ENCODE peak calls at places on chromosome 22, in nine cellular contexts. Y is mesenteric fat pad, G is renal cortical epithelial cell, I is body of pancreas, F is DMS153, T is caudate nucleus, P is prostate gland, M is B cell, V is A172. E is an unnamed sample.

GRCh38 chr22:38733329-38734202 is 22.2 kb downstream of the SUN2 start:
- DNase-seq in I (peak), T (peak), V (no peak), M (peak), G (no peak), Y (no peak), P (peak), F (peak), E (peak)

GRCh38 chr22:47556473-47556872 is 794.0 kb downstream of the TBC1D22A start:
- DNase-seq in G (no peak), V (no peak), P (no peak), T (no peak), Y (no peak), F (no peak), I (no peak), M (no peak), E (no peak)

GRCh38 chr22:36430863-36431262 is 43.1 kb upstream of the MYH9 start:
- DNase-seq in V (peak), M (no peak), Y (no peak), T (no peak), I (no peak), F (no peak), P (no peak), G (no peak), E (no peak)

GRCh38 chr22:49303781-49304461 is 523.8 kb downstream of the BRD1 start:
- DNase-seq in P (no peak), Y (peak), F (no peak), G (no peak), I (peak), V (no peak), M (no peak), T (no peak), E (no peak)

GRCh38 chr22:27210111-27210739 is 552.8 kb downstream of the MIAT start:
- DNase-seq in F (no peak), T (no peak), V (no peak), I (no peak), M (no peak), Y (no peak), G (no peak), P (no peak), E (no peak)

GRCh38 chr22:37176464-37177061 is 11.5 kb downstream of the C1QTNF6 start:
- DNase-seq in F (no peak), M (peak), T (no peak), I (no peak), V (no peak), Y (no peak), P (peak), G (no peak), E (peak)

GRCh38 chr22:35517207-35517606 is 23.4 kb upstream of the RASD2 start:
- DNase-seq in I (no peak), F (no peak), P (no peak), G (no peak), Y (no peak), T (no peak), V (no peak), M (no peak), E (no peak)

GRCh38 chr22:25187469-25187868 is 12.2 kb upstream of the CRYBB3 start:
- DNase-seq in F (no peak), P (no peak), T (no peak), Y (no peak), M (no peak), V (no peak), G (no peak), I (no peak), E (no peak)

GRCh38 chr22:25282346-25282670 is 62.9 kb downstream of the CRYBB2 start:
- DNase-seq in T (no peak), Y (no peak), F (no peak), M (peak), I (no peak), P (no peak), V (no peak), G (no peak), E (no peak)